ENCODE peak calls at places on chromosomes 6 and 20, in six cellular contexts. I is suprapubic skin, T is heart right ventricle, M is GM23248, S is psoas muscle, A is ascending aorta. Y is an unnamed sample. For H3K4me1, the result is how much of the 10 kb centered on the place peaks cover.

GRCh38 chr6:34792605-34793500 is 970 bp downstream of the BLTP3A start:
- DNase-seq in M (peak), S (no peak), I (no peak), A (peak), T (peak), Y (peak)

GRCh38 chr6:40509163-40509562 is 78.0 kb downstream of the LRFN2 start:
- DNase-seq in S (no peak), A (no peak), T (no peak), I (no peak), M (no peak), Y (no peak)

GRCh38 chr6:168133186-168133585 is 54.2 kb upstream of the FRMD1 start:
- DNase-seq in S (peak), M (peak), A (peak), T (peak), I (peak), Y (no peak)

GRCh38 chr6:17998442-17998841 is 11.0 kb upstream of the KIF13A start:
- DNase-seq in T (no peak), M (peak), A (no peak), I (no peak), S (no peak), Y (no peak)

GRCh38 chr6:39092124-39092523 is 22.9 kb downstream of the SAYSD1 start:
- DNase-seq in T (no peak), A (no peak), I (no peak), M (no peak), S (no peak), Y (no peak)

GRCh38 chr20:38129248-38129865 is 35.7 kb downstream of the TGM2 start:
- DNase-seq in S (peak), A (peak), I (no peak), M (no peak), T (no peak), Y (no peak)

GRCh38 chr6:149093643-149094042 is 223.9 kb upstream of the TAB2 start:
- DNase-seq in I (no peak), T (no peak), S (no peak), A (no peak), M (peak), Y (no peak)

GRCh38 chr20:18055261-18055660 is 2.5 kb downstream of the OVOL2 start:
- DNase-seq in S (no peak), T (no peak), A (peak), I (no peak), M (no peak), Y (no peak)

GRCh38 chr20:54219751-54220426 is 12.0 kb downstream of the PFDN4 start:
- DNase-seq in A (no peak), T (no peak), I (no peak), M (peak), S (no peak), Y (no peak)

GRCh38 chr6:168150551-168151444 is 71.8 kb upstream of the FRMD1 start:
- DNase-seq in S (no peak), T (no peak), M (peak), A (no peak), I (peak), Y (peak)

GRCh38 chr6:160992323-160993314 is 1.1 kb downstream of the MAP3K4 start:
- DNase-seq in A (no peak), M (peak), S (no peak), I (no peak), T (peak), Y (peak)

GRCh38 chr6:62978920-62979319 is 232.3 kb upstream of the FKBP1C start:
- DNase-seq in S (no peak), M (no peak), A (no peak), T (no peak), I (no peak), Y (no peak)

GRCh38 chr6:6661684-6662083 is 73.2 kb downstream of the LY86 start:
- DNase-seq in T (peak), A (peak), I (no peak), M (peak), S (no peak), Y (no peak)

GRCh38 chr6:2852921-2853322 is 11.3 kb upstream of the SERPINB1 start:
- DNase-seq in I (no peak), A (peak), M (no peak), S (no peak), T (no peak), Y (no peak)

GRCh38 chr6:2855061-2855519 is 13.4 kb upstream of the SERPINB1 start:
- DNase-seq in T (no peak), A (no peak), S (no peak), I (no peak), M (no peak), Y (no peak)

GRCh38 chr6:2853766-2854393 is 12.2 kb upstream of the SERPINB1 start:
- DNase-seq in M (peak), T (no peak), I (no peak), A (peak), S (no peak), Y (peak)

GRCh38 chr6:2852514-2852855 is 10.8 kb upstream of the SERPINB1 start:
- DNase-seq in M (no peak), S (no peak), I (no peak), T (no peak), A (peak), Y (no peak)

DNA sequence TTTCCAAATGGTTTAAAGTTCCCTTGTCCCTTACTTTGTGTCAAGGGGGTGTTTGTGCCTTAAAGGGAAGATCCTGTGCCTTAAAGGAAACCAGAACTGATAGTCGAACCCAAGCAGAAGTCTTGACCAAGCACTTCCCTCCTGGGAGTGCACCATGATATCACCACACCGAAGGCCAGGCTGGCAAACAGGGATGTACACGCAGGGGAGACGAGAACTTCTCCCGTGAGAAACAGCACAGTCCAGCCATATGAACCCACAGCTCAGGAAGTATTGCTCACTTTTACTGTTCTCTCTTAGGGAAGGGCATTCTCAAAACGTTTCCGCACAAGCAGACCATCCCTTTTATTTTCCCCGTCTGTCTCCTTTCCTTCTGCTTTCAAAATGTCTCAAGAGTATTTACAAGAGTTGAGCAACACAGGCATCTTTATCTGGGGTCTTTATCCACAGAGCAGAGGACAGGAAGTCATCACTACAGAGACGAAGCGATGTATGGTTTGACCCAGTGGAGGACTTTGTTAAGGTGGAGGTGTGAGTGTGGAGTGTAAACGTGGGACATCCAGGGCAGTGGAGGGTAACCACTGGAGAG is 12.8 kb upstream of the SERPINB1 start:
- DNase-seq in S (no peak), A (no peak), T (no peak), I (no peak), M (no peak), Y (no peak)
- H3K4me1 ChIP-seq in S (under half), A (under half), T (under half), I (under half), M (under half), Y (under half)

GRCh38 chr6:158867381-158868121 is 48.4 kb upstream of the EZR start:
- DNase-seq in S (no peak), A (no peak), T (no peak), I (no peak), M (no peak), Y (no peak)
- H3K4me3 ChIP-seq in S (no peak), A (no peak), T (no peak), I (no peak), M (no peak), Y (no peak)

GRCh38 chr6:53857318-53858094 is 62.7 kb downstream of the LRRC1 start:
- DNase-seq in I (no peak), A (no peak), M (peak), S (no peak), T (no peak), Y (peak)
- H3K4me1 ChIP-seq in I (under half), A (under half), M (under half), S (under half), T (half or more), Y (under half)

DNA sequence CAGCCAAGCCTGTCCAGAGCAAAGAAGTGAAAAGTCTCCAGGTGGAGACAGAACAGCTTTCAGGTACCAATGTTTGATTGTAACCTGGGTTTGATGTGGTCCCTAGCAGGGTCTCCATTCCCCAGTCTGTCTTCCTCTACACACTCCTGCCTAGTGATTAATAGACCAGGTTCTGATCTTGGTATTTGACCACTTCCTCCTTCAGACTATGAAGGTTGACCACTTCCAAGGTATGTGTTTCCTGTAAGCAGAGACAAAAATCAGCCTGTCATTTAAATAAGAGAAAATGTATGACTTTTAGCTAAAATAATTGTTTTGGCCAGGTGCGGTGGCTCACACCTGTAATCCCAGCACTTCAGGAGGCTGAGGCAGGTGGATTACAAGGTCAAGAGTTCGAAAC is 41.8 kb upstream of the TOP1 start:
- DNase-seq in T (no peak), M (no peak), I (no peak), A (no peak), S (no peak), Y (no peak)
- H3K4me3 ChIP-seq in T (no peak), M (no peak), I (no peak), A (no peak), S (no peak), Y (no peak)

DNA sequence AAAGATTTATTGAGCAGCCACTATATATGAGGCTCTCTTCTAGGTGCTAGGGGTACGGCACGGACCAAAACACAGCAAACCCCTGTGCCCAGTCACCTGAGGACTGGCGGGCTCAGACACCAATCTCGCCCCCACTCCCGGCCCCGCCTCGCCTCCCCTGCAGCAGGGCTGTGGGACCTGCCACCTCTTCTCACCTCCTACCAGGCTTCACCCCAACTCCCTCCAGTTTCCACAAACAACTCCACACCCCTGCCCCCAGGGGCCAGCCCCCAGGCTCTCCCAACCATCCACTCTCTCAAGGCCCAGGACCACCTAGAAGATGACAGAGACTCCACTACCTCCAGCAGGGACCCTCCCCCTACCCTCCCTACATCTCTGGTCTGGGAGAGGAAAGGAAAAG is 6.5 kb downstream of the TFEB start:
- DNase-seq in S (peak), M (no peak), T (no peak), I (no peak), A (no peak), Y (no peak)
- H3K4me1 ChIP-seq in S (half or more), M (under half), T (half or more), I (half or more), A (under half), Y (under half)

DNA sequence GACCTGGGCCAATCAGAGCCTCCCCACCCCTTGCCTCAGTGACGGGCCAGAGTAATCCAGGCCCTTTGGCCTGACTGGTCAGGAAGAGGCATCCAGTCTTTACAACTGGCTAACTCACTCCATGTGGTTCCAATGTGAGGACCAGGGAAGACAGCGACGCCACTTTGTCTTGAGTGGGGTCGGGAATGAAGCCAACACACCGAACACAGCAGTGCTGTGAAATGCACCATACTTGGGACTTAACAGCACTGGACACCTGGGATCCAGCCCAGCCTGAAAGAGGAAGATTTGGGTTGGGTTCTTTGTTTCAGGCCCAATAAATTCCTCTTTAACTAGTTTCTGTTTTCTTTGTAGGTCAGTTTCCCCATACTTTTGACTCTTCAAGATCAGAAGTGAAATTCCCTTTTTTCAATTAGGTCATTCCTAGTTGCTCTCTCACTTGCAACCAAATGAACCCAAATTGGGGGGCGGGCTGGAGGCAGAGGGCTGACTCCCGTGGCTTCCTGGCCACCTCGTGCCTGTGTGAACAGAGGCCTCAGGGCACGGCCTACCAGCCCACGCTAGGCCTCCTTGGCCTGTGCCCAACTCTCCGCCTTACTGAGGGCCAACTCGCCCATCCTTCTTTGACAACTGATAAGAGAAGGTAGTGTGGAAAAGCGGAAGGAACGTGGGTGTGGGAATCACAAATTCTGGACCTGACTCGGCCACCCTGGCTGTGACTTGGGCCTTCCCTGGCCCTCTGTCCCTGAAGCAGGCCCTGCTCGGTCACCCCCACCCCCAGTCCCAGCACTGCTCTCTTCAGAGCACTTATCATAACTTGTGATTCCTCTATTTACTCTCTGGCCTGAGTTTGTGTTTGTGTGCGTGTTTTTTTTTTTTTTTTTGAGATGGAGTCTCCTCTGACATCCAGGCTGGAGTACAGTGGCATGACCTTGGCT is 17.0 kb downstream of the SULF2 start:
- DNase-seq in A (no peak), S (no peak), I (no peak), T (peak), M (no peak), Y (no peak)
- H3K4me3 ChIP-seq in A (no peak), S (no peak), I (no peak), T (no peak), M (no peak), Y (no peak)

GRCh38 chr6:111423960-111424846 is 58.8 kb downstream of the REV3L start:
- DNase-seq in S (no peak), M (peak), I (no peak), T (peak), A (no peak), Y (peak)
- H3K4me1 ChIP-seq in S (half or more), M (under half), I (under half), T (under half), A (under half), Y (under half)